ENCODE peak calls at places on chromosomes 1 and 21, in seven cellular contexts. One of them, this sample, is unnamed.

GRCh38 chr1:201334325-201335173 is 42.9 kb downstream of the TNNT2 start:
- DNase-seq in K562: no peak
- DNase-seq in cardiac muscle cell: no peak
- DNase-seq in dorsolateral prefrontal cortex: no peak
- DNase-seq in left ventricle myocardium inferior: no peak
- DNase-seq in hepatocyte: no peak
- DNase-seq in fibroblast of mammary gland: no peak
- DNase-seq in this sample: no peak

GRCh38 chr1:212125654-212126053 is 90.1 kb downstream of the DTL start:
- DNase-seq in K562: no peak
- DNase-seq in cardiac muscle cell: no peak
- DNase-seq in dorsolateral prefrontal cortex: no peak
- DNase-seq in left ventricle myocardium inferior: no peak
- DNase-seq in hepatocyte: no peak
- DNase-seq in fibroblast of mammary gland: no peak
- DNase-seq in this sample: no peak

GRCh38 chr1:35565742-35566133 is 7.4 kb upstream of the TFAP2E start:
- DNase-seq in K562: no peak
- DNase-seq in cardiac muscle cell: no peak
- DNase-seq in dorsolateral prefrontal cortex: no peak
- DNase-seq in left ventricle myocardium inferior: no peak
- DNase-seq in hepatocyte: no peak
- DNase-seq in fibroblast of mammary gland: no peak
- DNase-seq in this sample: no peak

GRCh38 chr1:58896211-58897183 is 112.7 kb upstream of the JUN start:
- DNase-seq in K562: peak
- DNase-seq in cardiac muscle cell: no peak
- DNase-seq in dorsolateral prefrontal cortex: no peak
- DNase-seq in left ventricle myocardium inferior: peak
- DNase-seq in hepatocyte: peak
- DNase-seq in fibroblast of mammary gland: no peak
- DNase-seq in this sample: no peak

GRCh38 chr1:171422489-171422888 is 62.8 kb upstream of the PRRC2C start:
- DNase-seq in K562: no peak
- DNase-seq in cardiac muscle cell: no peak
- DNase-seq in dorsolateral prefrontal cortex: no peak
- DNase-seq in left ventricle myocardium inferior: no peak
- DNase-seq in hepatocyte: no peak
- DNase-seq in fibroblast of mammary gland: peak
- DNase-seq in this sample: no peak

GRCh38 chr1:212074313-212074712 is 38.8 kb downstream of the DTL start:
- DNase-seq in K562: no peak
- DNase-seq in cardiac muscle cell: peak
- DNase-seq in dorsolateral prefrontal cortex: no peak
- DNase-seq in left ventricle myocardium inferior: no peak
- DNase-seq in hepatocyte: no peak
- DNase-seq in fibroblast of mammary gland: no peak
- DNase-seq in this sample: no peak

GRCh38 chr1:231679109-231679508 is 52.5 kb downstream of the DISC1 start:
- DNase-seq in K562: no peak
- DNase-seq in cardiac muscle cell: no peak
- DNase-seq in dorsolateral prefrontal cortex: no peak
- DNase-seq in left ventricle myocardium inferior: no peak
- DNase-seq in hepatocyte: no peak
- DNase-seq in fibroblast of mammary gland: no peak
- DNase-seq in this sample: no peak

GRCh38 chr1:226714148-226714547 is 24.9 kb downstream of the ITPKB start:
- DNase-seq in K562: no peak
- DNase-seq in cardiac muscle cell: no peak
- DNase-seq in dorsolateral prefrontal cortex: no peak
- DNase-seq in left ventricle myocardium inferior: no peak
- DNase-seq in hepatocyte: no peak
- DNase-seq in fibroblast of mammary gland: no peak
- DNase-seq in this sample: no peak

GRCh38 chr21:42441963-42442362 is 38.3 kb downstream of the UBASH3A start:
- DNase-seq in K562: no peak
- DNase-seq in cardiac muscle cell: no peak
- DNase-seq in dorsolateral prefrontal cortex: no peak
- DNase-seq in left ventricle myocardium inferior: no peak
- DNase-seq in hepatocyte: no peak
- DNase-seq in fibroblast of mammary gland: no peak
- DNase-seq in this sample: no peak

GRCh38 chr1:206982216-206982615 is 12.0 kb upstream of the FCAMR start:
- DNase-seq in K562: peak
- DNase-seq in cardiac muscle cell: peak
- DNase-seq in dorsolateral prefrontal cortex: peak
- DNase-seq in left ventricle myocardium inferior: peak
- DNase-seq in hepatocyte: peak
- DNase-seq in fibroblast of mammary gland: peak
- DNase-seq in this sample: peak

GRCh38 chr1:39877980-39878956 is 5.0 kb downstream of the TRIT1 start:
- DNase-seq in K562: no peak
- DNase-seq in cardiac muscle cell: no peak
- DNase-seq in dorsolateral prefrontal cortex: no peak
- DNase-seq in left ventricle myocardium inferior: no peak
- DNase-seq in hepatocyte: no peak
- DNase-seq in fibroblast of mammary gland: no peak
- DNase-seq in this sample: no peak

GRCh38 chr1:202131956-202132821 is 9.5 kb downstream of the GPR37L1 start:
- DNase-seq in K562: no peak
- DNase-seq in cardiac muscle cell: no peak
- DNase-seq in dorsolateral prefrontal cortex: peak
- DNase-seq in left ventricle myocardium inferior: peak
- DNase-seq in hepatocyte: no peak
- DNase-seq in fibroblast of mammary gland: no peak
- DNase-seq in this sample: no peak

GRCh38 chr1:233240839-233241682 is 54.5 kb downstream of the PCNX2 start:
- DNase-seq in K562: peak
- DNase-seq in cardiac muscle cell: peak
- DNase-seq in dorsolateral prefrontal cortex: peak
- DNase-seq in left ventricle myocardium inferior: peak
- DNase-seq in hepatocyte: peak
- DNase-seq in fibroblast of mammary gland: peak
- DNase-seq in this sample: peak

GRCh38 chr1:240732390-240732789 is 120.4 kb upstream of the GREM2 start:
- DNase-seq in K562: peak
- DNase-seq in cardiac muscle cell: peak
- DNase-seq in dorsolateral prefrontal cortex: no peak
- DNase-seq in left ventricle myocardium inferior: no peak
- DNase-seq in hepatocyte: peak
- DNase-seq in fibroblast of mammary gland: peak
- DNase-seq in this sample: no peak

GRCh38 chr1:8061673-8062386 is 35.7 kb upstream of the ERRFI1 start:
- DNase-seq in K562: peak
- DNase-seq in cardiac muscle cell: no peak
- DNase-seq in dorsolateral prefrontal cortex: no peak
- DNase-seq in left ventricle myocardium inferior: no peak
- DNase-seq in hepatocyte: no peak
- DNase-seq in fibroblast of mammary gland: peak
- DNase-seq in this sample: no peak

GRCh38 chr1:203692565-203693470 is 66.2 kb downstream of the ATP2B4 start:
- DNase-seq in K562: peak
- DNase-seq in cardiac muscle cell: peak
- DNase-seq in dorsolateral prefrontal cortex: no peak
- DNase-seq in left ventricle myocardium inferior: peak
- DNase-seq in hepatocyte: peak
- DNase-seq in fibroblast of mammary gland: peak
- DNase-seq in this sample: no peak

GRCh38 chr1:158176399-158176798 is 4.3 kb upstream of the CD1D start:
- DNase-seq in K562: no peak
- DNase-seq in cardiac muscle cell: no peak
- DNase-seq in dorsolateral prefrontal cortex: no peak
- DNase-seq in left ventricle myocardium inferior: no peak
- DNase-seq in hepatocyte: no peak
- DNase-seq in fibroblast of mammary gland: no peak
- DNase-seq in this sample: no peak

GRCh38 chr1:15153184-15153841 is at the start of gene TMEM51:
- DNase-seq in K562: peak
- DNase-seq in cardiac muscle cell: peak
- DNase-seq in dorsolateral prefrontal cortex: peak
- DNase-seq in left ventricle myocardium inferior: peak
- DNase-seq in hepatocyte: peak
- DNase-seq in fibroblast of mammary gland: peak
- DNase-seq in this sample: peak

GRCh38 chr1:15151377-15151806 is 2.2 kb upstream of the TMEM51 start:
- DNase-seq in K562: no peak
- DNase-seq in cardiac muscle cell: peak
- DNase-seq in dorsolateral prefrontal cortex: no peak
- DNase-seq in left ventricle myocardium inferior: no peak
- DNase-seq in hepatocyte: peak
- DNase-seq in fibroblast of mammary gland: no peak
- DNase-seq in this sample: no peak

GRCh38 chr1:15151871-15152270 is 1.7 kb upstream of the TMEM51 start:
- DNase-seq in K562: no peak
- DNase-seq in cardiac muscle cell: no peak
- DNase-seq in dorsolateral prefrontal cortex: no peak
- DNase-seq in left ventricle myocardium inferior: no peak
- DNase-seq in hepatocyte: no peak
- DNase-seq in fibroblast of mammary gland: no peak
- DNase-seq in this sample: no peak

GRCh38 chr1:15153842-15154479 is 414 bp downstream of the TMEM51 start:
- DNase-seq in K562: peak
- DNase-seq in cardiac muscle cell: peak
- DNase-seq in dorsolateral prefrontal cortex: peak
- DNase-seq in left ventricle myocardium inferior: peak
- DNase-seq in hepatocyte: peak
- DNase-seq in fibroblast of mammary gland: peak
- DNase-seq in this sample: peak

GRCh38 chr1:15152318-15153183 is 996 bp upstream of the TMEM51 start:
- DNase-seq in K562: peak
- DNase-seq in cardiac muscle cell: peak
- DNase-seq in dorsolateral prefrontal cortex: peak
- DNase-seq in left ventricle myocardium inferior: peak
- DNase-seq in hepatocyte: peak
- DNase-seq in fibroblast of mammary gland: peak
- DNase-seq in this sample: peak
- TF ChIP-seq CTCF in K562: peak
- TF ChIP-seq CTCF in cardiac muscle cell: peak
- TF ChIP-seq CTCF in dorsolateral prefrontal cortex: peak
- TF ChIP-seq CTCF in left ventricle myocardium inferior: peak
- TF ChIP-seq CTCF in hepatocyte: peak
- TF ChIP-seq CTCF in fibroblast of mammary gland: peak
- TF ChIP-seq CTCF in this sample: peak

GRCh38 chr1:115544131-115544530 is 97.6 kb upstream of the VANGL1 start:
- DNase-seq in K562: no peak
- DNase-seq in cardiac muscle cell: no peak
- DNase-seq in dorsolateral prefrontal cortex: no peak
- DNase-seq in left ventricle myocardium inferior: no peak
- DNase-seq in hepatocyte: no peak
- DNase-seq in fibroblast of mammary gland: peak
- DNase-seq in this sample: no peak

GRCh38 chr1:115547661-115548060 is 94.1 kb upstream of the VANGL1 start:
- DNase-seq in K562: no peak
- DNase-seq in cardiac muscle cell: no peak
- DNase-seq in dorsolateral prefrontal cortex: no peak
- DNase-seq in left ventricle myocardium inferior: no peak
- DNase-seq in hepatocyte: no peak
- DNase-seq in fibroblast of mammary gland: no peak
- DNase-seq in this sample: no peak

GRCh38 chr1:115546846-115547245 is 94.9 kb upstream of the VANGL1 start:
- DNase-seq in K562: no peak
- DNase-seq in cardiac muscle cell: no peak
- DNase-seq in dorsolateral prefrontal cortex: no peak
- DNase-seq in left ventricle myocardium inferior: no peak
- DNase-seq in hepatocyte: no peak
- DNase-seq in fibroblast of mammary gland: no peak
- DNase-seq in this sample: no peak

GRCh38 chr1:115545096-115545720 is 96.6 kb upstream of the VANGL1 start:
- DNase-seq in K562: no peak
- DNase-seq in cardiac muscle cell: no peak
- DNase-seq in dorsolateral prefrontal cortex: no peak
- DNase-seq in left ventricle myocardium inferior: no peak
- DNase-seq in hepatocyte: no peak
- DNase-seq in fibroblast of mammary gland: no peak
- DNase-seq in this sample: no peak

GRCh38 chr1:115545791-115546733 is 95.7 kb upstream of the VANGL1 start:
- DNase-seq in K562: peak
- DNase-seq in cardiac muscle cell: peak
- DNase-seq in dorsolateral prefrontal cortex: no peak
- DNase-seq in left ventricle myocardium inferior: no peak
- DNase-seq in hepatocyte: peak
- DNase-seq in fibroblast of mammary gland: peak
- DNase-seq in this sample: peak
- TF ChIP-seq CTCF in K562: peak
- TF ChIP-seq CTCF in cardiac muscle cell: peak
- TF ChIP-seq CTCF in dorsolateral prefrontal cortex: peak
- TF ChIP-seq CTCF in left ventricle myocardium inferior: peak
- TF ChIP-seq CTCF in hepatocyte: peak
- TF ChIP-seq CTCF in fibroblast of mammary gland: peak
- TF ChIP-seq CTCF in this sample: peak

DNA sequence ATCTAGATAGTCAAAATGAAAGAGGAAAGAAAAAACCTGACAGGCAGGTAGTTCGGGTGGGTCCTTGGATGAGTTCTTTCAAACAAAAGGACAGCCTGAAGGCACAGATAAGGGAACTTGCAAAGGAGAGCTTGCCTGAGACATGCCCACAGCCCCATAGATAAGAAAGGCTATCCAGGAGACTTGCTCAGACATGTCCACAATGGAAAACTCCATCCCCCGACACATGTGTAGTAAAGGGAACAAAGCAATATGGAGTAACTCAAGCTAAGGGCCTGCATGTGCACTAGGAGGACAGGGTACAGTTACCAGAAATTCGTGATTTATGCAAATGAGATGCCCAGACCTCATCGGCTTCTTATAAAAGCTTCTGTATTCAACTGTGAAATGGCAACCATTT is 281.5 kb downstream of the NEGR1 start:
- DNase-seq in K562: no peak
- DNase-seq in cardiac muscle cell: no peak
- DNase-seq in dorsolateral prefrontal cortex: no peak
- DNase-seq in left ventricle myocardium inferior: no peak
- DNase-seq in hepatocyte: peak
- DNase-seq in fibroblast of mammary gland: peak
- DNase-seq in this sample: no peak
- TF ChIP-seq CTCF in K562: no peak
- TF ChIP-seq CTCF in cardiac muscle cell: no peak
- TF ChIP-seq CTCF in dorsolateral prefrontal cortex: no peak
- TF ChIP-seq CTCF in left ventricle myocardium inferior: no peak
- TF ChIP-seq CTCF in hepatocyte: no peak
- TF ChIP-seq CTCF in fibroblast of mammary gland: no peak
- TF ChIP-seq CTCF in this sample: no peak

DNA sequence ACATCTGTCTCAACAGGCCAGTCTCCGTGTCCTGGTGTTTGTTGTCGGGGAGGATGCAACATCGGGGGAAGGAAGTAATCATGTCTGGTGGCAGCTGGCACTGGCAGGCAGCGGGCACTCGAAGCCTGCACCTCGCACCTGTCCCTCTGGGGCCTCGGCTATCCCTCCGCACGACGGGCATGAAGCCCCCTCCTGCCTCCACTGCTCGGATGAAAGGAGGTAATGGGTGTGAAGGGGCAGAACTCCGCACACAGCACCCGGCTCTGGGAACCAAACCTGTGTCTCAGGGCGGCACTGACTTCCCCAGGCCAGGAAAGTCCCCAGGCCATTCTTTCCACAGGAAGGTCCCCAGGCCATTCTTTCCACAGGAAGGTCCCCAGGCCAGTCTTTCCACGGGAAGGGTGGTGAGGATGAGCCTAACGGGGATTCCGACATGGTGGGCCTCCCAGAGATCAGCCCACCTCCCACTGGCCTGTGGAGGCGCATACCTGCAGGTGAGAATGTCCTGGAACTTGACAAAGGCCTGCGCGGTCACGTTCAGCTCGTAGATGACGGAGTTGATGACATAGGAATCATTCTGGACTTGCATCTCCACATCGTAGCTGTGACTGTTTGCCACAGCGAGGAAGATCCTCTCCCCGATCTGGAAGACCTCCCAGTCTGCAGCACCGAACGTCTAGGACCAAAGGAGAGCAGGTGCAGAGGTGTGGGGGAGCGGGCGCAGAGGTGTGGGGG is 31.1 kb downstream of the KRTAP10-1 start:
- DNase-seq in K562: no peak
- DNase-seq in cardiac muscle cell: no peak
- DNase-seq in dorsolateral prefrontal cortex: no peak
- DNase-seq in left ventricle myocardium inferior: no peak
- DNase-seq in hepatocyte: no peak
- DNase-seq in fibroblast of mammary gland: no peak
- DNase-seq in this sample: no peak
- TF ChIP-seq CTCF in K562: no peak
- TF ChIP-seq CTCF in cardiac muscle cell: no peak
- TF ChIP-seq CTCF in dorsolateral prefrontal cortex: no peak
- TF ChIP-seq CTCF in left ventricle myocardium inferior: no peak
- TF ChIP-seq CTCF in hepatocyte: no peak
- TF ChIP-seq CTCF in fibroblast of mammary gland: no peak
- TF ChIP-seq CTCF in this sample: no peak